ENCODE peak calls at places on chromosomes 5 and 9, in six cellular contexts. D, R, X, W, N and P are unnamed samples.

GRCh38 chr5:95861221-95861857 is 38.8 kb upstream of the GLRX start:
- DNase-seq in X (no peak), D (no peak), R (peak; percentile 100), W (no peak), N (peak; percentile 100), P (peak; percentile 96)

GRCh38 chr9:132694144-132694543 is 23.9 kb downstream of the GTF3C4 start:
- DNase-seq in X (peak; percentile 33), N (peak; percentile 25), D (peak; percentile 48), R (no peak), W (no peak), P (no peak)

GRCh38 chr5:109411627-109412026 is 1.9 kb upstream of the PJA2 start:
- DNase-seq in N (peak; percentile 97), D (no peak), W (no peak), R (peak; percentile 97), X (no peak), P (peak; percentile 31)

GRCh38 chr5:138706655-138707480 is 46.4 kb upstream of the CTNNA1 start:
- DNase-seq in R (peak; percentile 74), X (peak; percentile 46), D (no peak), W (no peak), N (peak; percentile 89), P (no peak)

GRCh38 chr5:156655732-156656131 is 194.4 kb upstream of the PPP1R2B start:
- DNase-seq in X (no peak), D (no peak), W (no peak), N (no peak), R (no peak), P (no peak)

GRCh38 chr5:42759456-42759855 is 2.8 kb downstream of the CCDC152 start:
- DNase-seq in D (no peak), W (no peak), X (no peak), N (no peak), R (no peak), P (no peak)

GRCh38 chr5:65087154-65087553 is 318.4 kb downstream of the CWC27 start:
- DNase-seq in D (no peak), N (no peak), W (no peak), X (no peak), R (no peak), P (no peak)

GRCh38 chr5:178208540-178209227 is 4.4 kb downstream of the HNRNPAB start:
- DNase-seq in X (peak; percentile 27), D (no peak), W (no peak), R (peak; percentile 43), N (no peak), P (no peak)

GRCh38 chr5:139711852-139712171 is 63.7 kb downstream of the CXXC5 start:
- DNase-seq in W (no peak), N (no peak), R (no peak), D (peak; percentile 78), X (no peak), P (no peak)

GRCh38 chr9:112945620-112946208 is 55.0 kb upstream of the SLC46A2 start:
- DNase-seq in W (no peak), R (no peak), X (peak; percentile 90), N (no peak), D (peak; percentile 94), P (peak; percentile 18)

GRCh38 chr5:170402508-170402907 is 13.3 kb upstream of the KCNMB1 start:
- DNase-seq in N (no peak), W (no peak), D (no peak), X (no peak), R (no peak), P (no peak)

GRCh38 chr9:126549246-126550006 is 64.3 kb upstream of the LMX1B start:
- DNase-seq in W (no peak), X (no peak), N (no peak), R (no peak), D (no peak), P (no peak)

GRCh38 chr9:133351908-133352634 is 4.1 kb downstream of the RPL7A start:
- DNase-seq in R (peak; percentile 66), X (peak; percentile 93), N (peak; percentile 60), W (peak; percentile 21), D (peak; percentile 83), P (peak; percentile 45)

GRCh38 chr9:113352006-113352405 is 2.7 kb downstream of the BSPRY start:
- DNase-seq in R (no peak), N (no peak), W (no peak), D (no peak), X (no peak), P (no peak)

GRCh38 chr9:135336722-135337490 is 142.7 kb upstream of the PPP1R26 start:
- DNase-seq in N (no peak), D (peak; percentile 41), W (no peak), R (no peak), X (peak; percentile 22), P (no peak)

GRCh38 chr5:87229780-87230179 is 37.9 kb upstream of the RASA1 start:
- DNase-seq in D (no peak), N (peak; percentile 21), X (no peak), R (no peak), W (no peak), P (peak; percentile 85)

GRCh38 chr5:91703128-91703527 is 320.0 kb upstream of the ARRDC3 start:
- DNase-seq in X (no peak), W (no peak), D (no peak), R (no peak), N (no peak), P (no peak)

GRCh38 chr9:96626912-96627311 is 7.3 kb upstream of the CDC14B start:
- DNase-seq in R (no peak), W (no peak), D (no peak), N (no peak), X (no peak), P (no peak)

GRCh38 chr5:76468625-76469410 is 65.7 kb downstream of the IQGAP2 start:
- DNase-seq in N (no peak), D (no peak), R (no peak), X (no peak), W (no peak), P (peak; percentile 22)

GRCh38 chr9:36093384-36093783 is 43.1 kb upstream of the GLIPR2 start:
- DNase-seq in N (no peak), D (no peak), X (no peak), W (no peak), R (peak; percentile 37), P (no peak)

GRCh38 chr9:36088020-36088419 is 48.5 kb upstream of the GLIPR2 start:
- DNase-seq in W (no peak), N (no peak), R (no peak), D (no peak), X (no peak), P (no peak)

GRCh38 chr9:36092509-36093215 is 43.9 kb upstream of the GLIPR2 start:
- DNase-seq in D (no peak), N (no peak), X (no peak), W (no peak), R (peak; percentile 53), P (no peak)

GRCh38 chr9:36091028-36091953 is 45.2 kb upstream of the GLIPR2 start:
- DNase-seq in R (peak; percentile 54), D (no peak), X (no peak), W (no peak), N (peak; percentile 96), P (no peak)

GRCh38 chr9:36092014-36092413 is 44.5 kb upstream of the GLIPR2 start:
- DNase-seq in N (no peak), R (no peak), X (no peak), W (no peak), D (no peak), P (no peak)
- H2AFZ ChIP-seq in N (no peak overlapping the region), R (no peak overlapping the region), X (no peak overlapping the region), W (no peak overlapping the region), D (no peak overlapping the region), P (no peak overlapping the region)

DNA sequence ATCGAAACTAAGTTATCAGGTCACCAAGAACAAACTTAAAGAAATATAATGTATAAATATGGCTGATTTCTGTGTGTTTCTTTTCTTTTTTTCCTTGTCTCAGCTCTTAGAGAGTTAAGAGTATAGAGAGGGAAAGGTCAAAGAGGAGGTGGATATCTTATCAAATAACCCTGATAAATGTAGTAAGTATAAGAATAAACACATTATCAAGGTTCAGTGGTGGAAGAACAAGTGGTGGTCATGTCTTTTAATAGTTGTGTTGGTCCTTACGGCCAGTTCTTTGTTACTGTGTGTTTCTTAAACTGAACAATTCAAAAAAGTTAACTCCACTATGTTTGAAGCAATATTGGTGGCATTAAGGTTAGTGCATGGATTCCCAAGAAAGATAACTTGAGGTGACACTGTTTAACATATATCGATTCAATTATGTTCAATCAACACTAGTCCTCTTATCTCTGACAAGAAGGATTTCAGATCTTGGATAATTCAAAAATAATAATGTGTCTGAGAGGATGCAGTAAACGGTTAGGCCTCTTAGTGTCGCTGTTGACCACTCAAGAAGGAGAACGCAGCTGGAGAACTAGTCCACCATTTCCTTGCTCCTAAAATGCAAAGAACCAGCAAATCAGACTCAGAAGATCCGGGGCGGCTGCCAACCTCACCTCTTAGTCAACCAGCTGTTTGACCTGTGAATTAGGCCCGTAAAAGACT is at the start of gene PCDHGA3:
- DNase-seq in W (no peak), D (no peak), R (no peak), X (no peak), N (peak; percentile 71), P (peak; percentile 49)
- H2BK120ac ChIP-seq in W (no peak within 1 kb of the TSS), D (no peak within 1 kb of the TSS), R (no peak within 1 kb of the TSS), X (no peak within 1 kb of the TSS), N (no peak within 1 kb of the TSS), P (no peak within 1 kb of the TSS)

GRCh38 chr5:101535626-101536025 is 632.5 kb upstream of the ST8SIA4 start:
- DNase-seq in N (peak; percentile 1), W (no peak), X (no peak), R (peak; percentile 12), D (no peak), P (no peak)

GRCh38 chr5:101532430-101532829 is 629.3 kb upstream of the ST8SIA4 start:
- DNase-seq in D (no peak), X (no peak), R (no peak), N (peak; percentile 1), W (no peak), P (peak; percentile 14)

GRCh38 chr5:101531031-101531430 is 627.9 kb upstream of the ST8SIA4 start:
- DNase-seq in N (no peak), R (no peak), X (no peak), W (no peak), D (no peak), P (no peak)

DNA sequence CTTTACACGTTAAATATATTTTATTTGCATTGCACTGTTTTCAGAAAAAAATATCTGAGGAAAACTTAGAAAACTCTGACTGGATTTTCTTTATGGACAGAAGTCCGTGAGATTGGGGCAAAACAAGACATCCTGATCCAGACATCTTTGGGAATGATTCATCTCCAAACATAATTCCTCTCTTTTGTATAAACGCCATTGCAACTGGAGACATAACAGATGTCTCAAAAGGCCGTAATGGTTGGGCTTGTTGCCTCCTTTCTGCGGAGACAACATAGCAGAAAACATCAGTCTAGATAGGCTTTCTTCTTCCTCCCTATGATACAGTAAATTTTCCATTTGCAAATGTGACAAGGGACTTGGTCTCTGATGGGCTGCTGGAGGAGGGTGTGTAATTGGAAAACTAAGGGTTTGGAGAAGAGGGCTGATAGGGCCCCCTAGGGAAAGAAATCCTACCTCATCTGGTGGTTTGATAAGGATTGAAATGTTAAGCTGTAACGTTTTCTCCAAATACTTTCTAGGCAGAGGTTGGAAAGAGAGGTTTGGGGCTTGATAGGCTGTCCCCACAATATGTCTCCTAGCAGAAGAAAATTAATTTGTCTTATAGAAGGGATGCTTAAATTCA is 631.5 kb upstream of the ST8SIA4 start:
- DNase-seq in X (peak; percentile 30), N (peak; percentile 14), R (no peak), D (no peak), W (no peak), P (no peak)
- H2AFZ ChIP-seq in X (no peak overlapping the region), N (no peak overlapping the region), R (no peak overlapping the region), D (no peak overlapping the region), W (peak overlapping the region; percentile 10), P (no peak overlapping the region)

DNA sequence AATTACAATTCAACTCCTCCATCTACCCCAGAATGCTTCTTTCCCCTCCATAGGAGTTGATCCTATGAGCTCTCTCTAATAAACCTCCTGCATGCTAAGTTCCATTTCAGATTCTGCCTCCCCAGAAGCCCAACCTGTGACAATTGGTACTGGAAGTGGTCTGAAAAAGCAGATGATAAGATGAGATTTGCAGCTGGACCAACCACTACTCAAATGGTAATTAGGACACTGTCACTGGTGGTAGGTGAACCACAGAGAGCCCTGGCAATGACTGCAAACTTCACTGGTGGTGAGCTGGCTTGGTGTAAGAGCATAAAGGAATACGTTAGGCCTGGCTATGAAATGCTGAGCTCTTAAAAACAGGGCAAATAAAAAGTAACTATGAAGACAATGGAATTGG is 112.6 kb downstream of the ESM1 start:
- DNase-seq in X (no peak), N (no peak), R (no peak), D (no peak), W (no peak), P (no peak)
- H2BK120ac ChIP-seq in X (no peak overlapping the region), N (no peak overlapping the region), R (no peak overlapping the region), D (no peak overlapping the region), W (no peak overlapping the region), P (no peak overlapping the region)